ENCODE peak calls at places on chromosomes 5 and 9, in four cellular contexts. L is keratinocyte, A is GM23338, R is endothelial cell of umbilical vein. J is an unnamed sample.

GRCh38 chr9:81980568-81980967 is 8.0 kb upstream of the SPATA31D1 start:
- DNase-seq in L (no peak), A (no peak), R (no peak), J (no peak)

GRCh38 chr9:133950206-133950915 is 41.8 kb downstream of the VAV2 start:
- DNase-seq in L (no peak), A (no peak), R (no peak), J (no peak)

GRCh38 chr9:72718503-72718902 is 197.1 kb downstream of the TMC1 start:
- DNase-seq in L (no peak), A (peak), R (no peak), J (no peak)

GRCh38 chr5:61329729-61330128 is 2.3 kb upstream of the ZSWIM6 start:
- DNase-seq in L (no peak), A (peak), R (peak), J (peak)

GRCh38 chr5:60652206-60652605 is 47.8 kb downstream of the DEPDC1B start:
- DNase-seq in L (no peak), A (no peak), R (peak), J (peak)

GRCh38 chr9:33473216-33473615 is 508 bp downstream of the NOL6 start:
- DNase-seq in L (no peak), A (no peak), R (no peak), J (no peak)

GRCh38 chr5:71782771-71783770 is 64.0 kb downstream of the CARTPT start:
- DNase-seq in L (no peak), A (peak), R (peak), J (peak)

GRCh38 chr5:83513491-83513890 is 41.9 kb downstream of the VCAN start:
- DNase-seq in L (no peak), A (no peak), R (no peak), J (no peak)

GRCh38 chr9:131018621-131019020 is 9.6 kb downstream of the LAMC3 start:
- DNase-seq in L (no peak), A (peak), R (no peak), J (peak)

GRCh38 chr9:101398930-101399640 is 434 bp downstream of the ZNF189 start:
- DNase-seq in L (no peak), A (no peak), R (peak), J (no peak)

GRCh38 chr5:13957032-13957645 is 12.7 kb upstream of the DNAH5 start:
- DNase-seq in L (peak), A (peak), R (peak), J (peak)

GRCh38 chr5:55497712-55498111 is 37.1 kb downstream of the PLPP1 start:
- DNase-seq in L (no peak), A (no peak), R (no peak), J (no peak)

GRCh38 chr9:35814106-35814840 is 569 bp downstream of the HINT2 start:
- DNase-seq in L (no peak), A (peak), R (peak), J (peak)

GRCh38 chr5:144247131-144247530 is 76.5 kb downstream of the KCTD16 start:
- DNase-seq in L (no peak), A (no peak), R (no peak), J (no peak)

GRCh38 chr5:100792781-100793180 is 110.3 kb downstream of the ST8SIA4 start:
- DNase-seq in L (no peak), A (no peak), R (no peak), J (no peak)

GRCh38 chr5:1297243-1297642 is 2.4 kb upstream of the TERT start:
- DNase-seq in L (no peak), A (no peak), R (no peak), J (no peak)

GRCh38 chr9:124197177-124198095 is 60.3 kb upstream of the NEK6 start:
- DNase-seq in L (no peak), A (no peak), R (no peak), J (no peak)

GRCh38 chr5:36164461-36164860 is 12.6 kb downstream of the SKP2 start:
- DNase-seq in L (no peak), A (no peak), R (no peak), J (no peak)

GRCh38 chr5:120538149-120538548 is 74.0 kb downstream of the PRR16 start:
- DNase-seq in L (no peak), A (no peak), R (no peak), J (no peak)

GRCh38 chr9:101462558-101462957 is 27.0 kb upstream of the ALDOB start:
- DNase-seq in L (no peak), A (peak), R (peak), J (no peak)

GRCh38 chr5:1511651-1512540 is 11.9 kb downstream of the LPCAT1 start:
- DNase-seq in L (no peak), A (no peak), R (no peak), J (peak)

GRCh38 chr9:7212101-7212500 is 454.3 kb downstream of the KDM4C start:
- DNase-seq in L (no peak), A (no peak), R (no peak), J (no peak)

GRCh38 chr9:137606005-137606601 is 617 bp downstream of the ARRDC1 start:
- DNase-seq in L (no peak), A (peak), R (no peak), J (peak)

GRCh38 chr5:132365213-132365612 is 4.3 kb upstream of the SLC22A5 start:
- DNase-seq in L (peak), A (no peak), R (no peak), J (peak)

GRCh38 chr5:141734501-141735231 is 52.6 kb upstream of the ARAP3 start:
- DNase-seq in L (no peak), A (peak), R (peak), J (peak)

GRCh38 chr9:111271481-111272080 is 58.4 kb downstream of the OR2K2 start:
- DNase-seq in L (no peak), A (no peak), R (no peak), J (no peak)
- H3K4me2 ChIP-seq in L (no peak), A (no peak), R (no peak), J (no peak)

DNA sequence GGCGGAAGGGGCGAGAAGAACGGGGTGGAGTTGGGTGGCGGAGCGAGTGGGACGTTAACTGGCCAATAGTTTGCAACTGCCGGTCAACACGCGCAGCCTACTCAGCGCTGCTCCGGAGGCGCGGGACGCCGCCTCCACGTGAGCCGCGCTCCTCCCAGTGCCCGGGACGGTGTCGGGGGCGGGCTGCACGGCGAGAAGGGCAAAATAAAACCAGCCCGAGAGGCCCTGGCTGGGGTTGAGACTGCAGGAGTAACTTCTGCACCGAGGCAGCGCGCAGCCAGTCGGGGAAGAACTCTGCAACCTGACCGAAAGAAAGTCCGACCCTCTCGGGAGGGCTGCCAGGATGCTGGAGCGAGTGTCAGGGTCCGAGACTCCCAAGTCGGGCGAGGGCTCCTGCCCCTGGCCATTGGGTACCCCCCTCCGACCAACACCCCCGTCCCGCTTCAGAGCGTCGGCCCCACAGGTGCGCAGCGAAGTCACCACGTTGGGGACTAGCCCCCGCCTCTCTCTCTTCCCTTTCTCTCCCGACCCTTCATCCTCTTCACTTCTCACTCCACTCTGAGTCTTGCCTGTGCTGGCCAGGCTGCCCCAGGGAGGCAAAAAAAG is 25.1 kb upstream of the ELAVL2 start:
- DNase-seq in L (no peak), A (peak), R (no peak), J (no peak)
- TF ChIP-seq EZH2 in L (no peak), A (peak), R (peak), J (no peak)

DNA sequence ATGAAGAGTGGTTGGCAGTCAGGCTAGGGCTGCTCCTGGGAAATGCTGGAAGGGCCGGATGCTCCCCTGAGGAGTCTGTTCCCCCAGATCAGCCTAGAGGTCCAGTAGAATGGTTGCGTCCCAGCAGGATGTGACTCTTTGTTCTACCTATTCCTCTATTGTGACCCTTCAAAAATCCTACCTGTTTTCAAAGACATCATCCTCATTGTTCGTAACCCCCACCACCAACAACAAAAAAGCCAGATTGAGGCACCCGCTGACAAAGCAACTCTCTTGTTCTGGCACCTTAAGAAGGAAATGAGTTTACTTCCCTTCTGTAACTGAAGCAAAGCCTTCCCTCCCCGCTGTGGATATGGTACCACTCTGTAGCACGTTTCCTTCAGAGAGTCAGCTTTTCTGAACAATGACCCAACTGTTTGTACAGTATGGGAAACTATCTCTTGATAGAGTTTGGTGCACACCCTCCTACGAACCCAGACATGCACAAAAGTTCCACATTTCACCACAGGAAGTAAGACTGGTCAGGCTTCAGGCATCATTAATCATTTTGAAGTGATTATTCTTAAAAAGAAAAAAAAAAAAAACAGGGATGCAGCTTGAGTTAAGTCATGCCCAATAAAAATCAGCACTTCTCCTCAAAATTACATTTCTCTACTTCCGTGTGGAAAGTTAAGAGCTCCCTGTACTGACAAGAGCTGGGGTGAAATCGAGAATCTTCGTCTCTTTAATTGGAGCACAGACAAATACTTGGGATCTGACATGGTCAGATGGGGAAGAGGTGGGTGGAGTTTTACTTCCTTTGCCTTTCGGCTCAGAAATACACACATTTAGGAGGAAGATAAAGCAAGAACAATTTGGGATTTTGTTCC is 207.0 kb downstream of the ENC1 start:
- DNase-seq in L (peak), A (peak), R (peak), J (no peak)
- H3K4me2 ChIP-seq in L (peak), A (peak), R (peak), J (no peak)

GRCh38 chr9:122226142-122226757 is 2.5 kb downstream of the LHX6 start:
- DNase-seq in L (no peak), A (peak), R (no peak), J (no peak)
- TF ChIP-seq EZH2 in L (peak), A (peak), R (peak), J (no peak)